ENCODE peak calls at places on chromosomes 5 and 9, in eight cellular contexts. W is left colon; A is amniotic stem cell; B is PC-9; N is activated naive CD4-positive, alpha-beta T cell treated with anti-CD3 and anti-CD28 coated beads, Interleukin-2, amount 50 U/mL, for 16 hours; G is AG09319; Z is M059J; H is Jurkat, Clone E6-1. V is an unnamed sample.

GRCh38 chr9:138051586-138052321 is 174.2 kb downstream of the CACNA1B start:
- DNase-seq in N (no peak), W (no peak), B (no peak), G (no peak), A (no peak), Z (no peak), H (no peak), V (no peak)

GRCh38 chr5:142959683-142960308 is 189.6 kb downstream of the ARHGAP26 start:
- DNase-seq in N (no peak), G (no peak), H (no peak), W (no peak), Z (peak; percentile 55), B (no peak), A (no peak), V (no peak)

GRCh38 chr5:97096096-97096648 is 46.2 kb downstream of the LIX1 start:
- DNase-seq in H (no peak), A (no peak), G (no peak), Z (peak; percentile 78), B (no peak), N (no peak), W (no peak), V (no peak)

GRCh38 chr5:178432421-178433272 is 157.5 kb downstream of the COL23A1 start:
- DNase-seq in B (no peak), G (no peak), N (no peak), H (no peak), Z (no peak), A (no peak), W (no peak), V (no peak)

GRCh38 chr5:166617507-166617906 is 1673.9 kb upstream of the WWC1 start:
- DNase-seq in Z (no peak), N (no peak), B (no peak), G (no peak), W (no peak), A (no peak), H (no peak), V (no peak)

GRCh38 chr5:10111575-10111974 is 138.1 kb downstream of the ATPSCKMT start:
- DNase-seq in N (no peak), Z (peak; percentile 67), A (peak; percentile 54), G (peak; percentile 44), B (no peak), W (peak; percentile 16), H (peak; percentile 40), V (peak; percentile 31)

GRCh38 chr5:61697811-61698587 is 365.9 kb downstream of the ZSWIM6 start:
- DNase-seq in N (no peak), Z (no peak), G (no peak), A (no peak), B (no peak), H (no peak), W (no peak), V (no peak)

GRCh38 chr5:122078116-122078865 is at the start of gene LOX:
- DNase-seq in Z (peak; percentile 87), A (peak; percentile 81), G (peak; percentile 94), B (peak; percentile 57), N (no peak), W (peak; percentile 46), H (no peak), V (peak; percentile 91)

GRCh38 chr5:130052752-130053151 is 148.5 kb downstream of the CHSY3 start:
- DNase-seq in H (no peak), Z (no peak), N (no peak), B (no peak), W (no peak), G (no peak), A (no peak), V (no peak)

GRCh38 chr9:128383007-128383753 is 12.0 kb downstream of the URM1 start:
- DNase-seq in G (no peak), Z (no peak), B (no peak), N (no peak), A (no peak), W (no peak), H (no peak), V (no peak)

GRCh38 chr5:31449175-31449574 is 82.7 kb downstream of the DROSHA start:
- DNase-seq in N (no peak), H (no peak), G (no peak), W (no peak), B (no peak), Z (peak; percentile 59), A (peak; percentile 8), V (no peak)

GRCh38 chr9:130943780-130944179 is 4.7 kb upstream of the FIBCD1 start:
- DNase-seq in B (no peak), H (no peak), A (no peak), N (no peak), W (no peak), G (no peak), Z (no peak), V (no peak)

GRCh38 chr5:55997742-55998351 is 3.1 kb upstream of the IL6ST start:
- DNase-seq in W (no peak), A (no peak), H (no peak), B (peak; percentile 78), G (no peak), Z (peak; percentile 74), N (no peak), V (no peak)

GRCh38 chr5:148864113-148864841 is 37.9 kb downstream of the ADRB2 start:
- DNase-seq in Z (peak; percentile 34), G (peak; percentile 25), H (no peak), A (peak; percentile 20), W (no peak), B (no peak), N (no peak), V (no peak)

GRCh38 chr5:9324348-9325056 is 221.4 kb downstream of the SEMA5A start:
- DNase-seq in H (no peak), B (no peak), G (no peak), N (no peak), Z (peak; percentile 38), W (no peak), A (no peak), V (no peak)

GRCh38 chr9:138112090-138112748 is 234.6 kb downstream of the CACNA1B start:
- DNase-seq in Z (no peak), A (no peak), H (no peak), G (no peak), N (no peak), B (no peak), W (no peak), V (no peak)

GRCh38 chr9:75833765-75834164 is 56.7 kb upstream of the PCSK5 start:
- DNase-seq in G (no peak), W (no peak), Z (no peak), H (no peak), N (no peak), B (no peak), A (no peak), V (no peak)

GRCh38 chr5:4479381-4479780 is 660.7 kb upstream of the ADAMTS16 start:
- DNase-seq in G (no peak), A (no peak), N (no peak), B (no peak), Z (no peak), H (no peak), W (no peak), V (no peak)

GRCh38 chr9:137366445-137366810 is 56.5 kb downstream of the EXD3 start:
- DNase-seq in N (no peak), A (no peak), W (no peak), G (no peak), B (no peak), H (no peak), Z (no peak), V (no peak)

GRCh38 chr5:152542741-152543140 is 137.7 kb upstream of the NMUR2 start:
- DNase-seq in H (no peak), Z (peak; percentile 8), A (no peak), B (no peak), G (no peak), N (no peak), W (no peak), V (no peak)

GRCh38 chr9:2465921-2466460 is 155.6 kb upstream of the VLDLR start:
- DNase-seq in B (peak; percentile 83), N (no peak), A (no peak), G (no peak), Z (peak; percentile 16), H (no peak), W (no peak), V (no peak)

GRCh38 chr5:173328896-173329369 is 719 bp upstream of the STC2 start:
- DNase-seq in A (peak; percentile 59), Z (peak; percentile 91), G (no peak), B (peak; percentile 90), H (no peak), N (peak; percentile 37), W (no peak), V (no peak)

GRCh38 chr5:135106610-135107009 is 72.6 kb upstream of the PITX1 start:
- DNase-seq in N (no peak), A (no peak), B (no peak), H (no peak), W (no peak), Z (no peak), G (no peak), V (no peak)

GRCh38 chr5:1430121-1430795 is 15.0 kb downstream of the SLC6A3 start:
- DNase-seq in A (no peak), N (no peak), W (no peak), B (no peak), Z (no peak), G (no peak), H (no peak), V (no peak)